ENCODE peak calls at places on chromosome 18, in seven cellular contexts. One of them, this sample, is unnamed.

GRCh38 chr18:13453714-13454113 is 235.2 kb downstream of the LDLRAD4 start:
- DNase-seq in K562: no peak
- DNase-seq in SK-N-SH: no peak
- DNase-seq in GM12878: no peak
- DNase-seq in A549: no peak
- DNase-seq in WTC11: no peak
- DNase-seq in IMR-90: no peak
- DNase-seq in this sample: no peak

GRCh38 chr18:3095921-3096320 is 83.0 kb upstream of the LPIN2 start:
- DNase-seq in K562: no peak
- DNase-seq in SK-N-SH: no peak
- DNase-seq in GM12878: no peak
- DNase-seq in A549: no peak
- DNase-seq in WTC11: no peak
- DNase-seq in IMR-90: no peak
- DNase-seq in this sample: no peak

GRCh38 chr18:52554180-52554579 is 214.2 kb downstream of the DCC start:
- DNase-seq in K562: no peak
- DNase-seq in SK-N-SH: no peak
- DNase-seq in GM12878: no peak
- DNase-seq in A549: no peak
- DNase-seq in WTC11: no peak
- DNase-seq in IMR-90: no peak
- DNase-seq in this sample: no peak

GRCh38 chr18:55300469-55301195 is 287.4 kb downstream of the TCF4 start:
- DNase-seq in K562: peak; percentile 20
- DNase-seq in SK-N-SH: peak; percentile 65
- DNase-seq in GM12878: no peak
- DNase-seq in A549: no peak
- DNase-seq in WTC11: peak; percentile 13
- DNase-seq in IMR-90: peak; percentile 37
- DNase-seq in this sample: no peak

GRCh38 chr18:78580835-78581339 is 398.7 kb upstream of the SALL3 start:
- DNase-seq in K562: no peak
- DNase-seq in SK-N-SH: no peak
- DNase-seq in GM12878: no peak
- DNase-seq in A549: no peak
- DNase-seq in WTC11: no peak
- DNase-seq in IMR-90: no peak
- DNase-seq in this sample: no peak

GRCh38 chr18:53629356-53629755 is 595.1 kb downstream of the MBD2 start:
- DNase-seq in K562: no peak
- DNase-seq in SK-N-SH: no peak
- DNase-seq in GM12878: no peak
- DNase-seq in A549: no peak
- DNase-seq in WTC11: no peak
- DNase-seq in IMR-90: no peak
- DNase-seq in this sample: no peak

GRCh38 chr18:76621184-76621583 is 126.1 kb upstream of the ZNF516 start:
- DNase-seq in K562: no peak
- DNase-seq in SK-N-SH: no peak
- DNase-seq in GM12878: no peak
- DNase-seq in A549: no peak
- DNase-seq in WTC11: no peak
- DNase-seq in IMR-90: peak; percentile 38
- DNase-seq in this sample: no peak

GRCh38 chr18:36675076-36675475 is 153.7 kb downstream of the TPGS2 start:
- DNase-seq in K562: no peak
- DNase-seq in SK-N-SH: no peak
- DNase-seq in GM12878: no peak
- DNase-seq in A549: no peak
- DNase-seq in WTC11: no peak
- DNase-seq in IMR-90: no peak
- DNase-seq in this sample: no peak

DNA sequence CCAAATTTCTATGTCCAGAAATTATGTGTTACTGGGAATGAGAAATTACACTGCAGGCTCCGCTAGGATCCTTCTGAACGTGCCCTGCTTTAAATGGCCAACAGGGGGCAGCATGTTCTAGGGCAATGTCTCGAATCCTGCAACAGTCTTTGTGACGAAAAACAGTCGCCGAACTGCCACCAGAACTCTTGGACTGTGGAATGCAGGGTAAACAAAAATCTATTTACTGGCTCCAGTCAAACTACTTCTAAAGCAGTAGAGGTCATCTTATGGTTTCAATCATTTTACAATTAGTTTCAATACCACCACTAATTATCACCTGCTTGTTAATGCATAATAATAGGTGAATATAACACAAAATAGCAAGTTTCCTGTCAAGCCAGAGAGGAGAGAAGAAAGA is 9.8 kb upstream of the ZNF397 start:
- DNase-seq in K562: peak; percentile 78
- DNase-seq in SK-N-SH: peak; percentile 71
- DNase-seq in GM12878: peak; percentile 33
- DNase-seq in A549: peak; percentile 25
- DNase-seq in WTC11: peak; percentile 82
- DNase-seq in IMR-90: peak; percentile 63
- DNase-seq in this sample: peak; percentile 87
- TF ChIP-seq USF2 in K562: no peak
- TF ChIP-seq USF2 in SK-N-SH: no peak
- TF ChIP-seq USF2 in GM12878: no peak
- TF ChIP-seq USF2 in A549: no peak
- TF ChIP-seq USF2 in WTC11: no peak
- TF ChIP-seq USF2 in IMR-90: no peak
- TF ChIP-seq USF2 in this sample: no peak

GRCh38 chr18:72541871-72542690 is 2.1 kb downstream of the CBLN2 start:
- DNase-seq in K562: no peak
- DNase-seq in SK-N-SH: peak; percentile 79
- DNase-seq in GM12878: no peak
- DNase-seq in A549: no peak
- DNase-seq in WTC11: peak; percentile 60
- DNase-seq in IMR-90: no peak
- DNase-seq in this sample: no peak
- TF ChIP-seq USF2 in K562: no peak
- TF ChIP-seq USF2 in SK-N-SH: no peak
- TF ChIP-seq USF2 in GM12878: no peak
- TF ChIP-seq USF2 in A549: no peak
- TF ChIP-seq USF2 in WTC11: no peak
- TF ChIP-seq USF2 in IMR-90: no peak
- TF ChIP-seq USF2 in this sample: no peak

GRCh38 chr18:80172056-80172455 is 63.0 kb downstream of the ADNP2 start:
- DNase-seq in K562: no peak
- DNase-seq in SK-N-SH: no peak
- DNase-seq in GM12878: no peak
- DNase-seq in A549: no peak
- DNase-seq in WTC11: no peak
- DNase-seq in IMR-90: no peak
- DNase-seq in this sample: no peak
- TF ChIP-seq USF2 in K562: no peak
- TF ChIP-seq USF2 in SK-N-SH: no peak
- TF ChIP-seq USF2 in GM12878: no peak
- TF ChIP-seq USF2 in A549: no peak
- TF ChIP-seq USF2 in WTC11: no peak
- TF ChIP-seq USF2 in IMR-90: no peak
- TF ChIP-seq USF2 in this sample: no peak

GRCh38 chr18:69754108-69754507 is 193.6 kb downstream of the CD226 start:
- DNase-seq in K562: no peak
- DNase-seq in SK-N-SH: no peak
- DNase-seq in GM12878: no peak
- DNase-seq in A549: no peak
- DNase-seq in WTC11: no peak
- DNase-seq in IMR-90: no peak
- DNase-seq in this sample: no peak
- TF ChIP-seq USF2 in K562: no peak
- TF ChIP-seq USF2 in SK-N-SH: no peak
- TF ChIP-seq USF2 in GM12878: no peak
- TF ChIP-seq USF2 in A549: no peak
- TF ChIP-seq USF2 in WTC11: no peak
- TF ChIP-seq USF2 in IMR-90: no peak
- TF ChIP-seq USF2 in this sample: no peak

GRCh38 chr18:7830468-7830867 is 263.4 kb downstream of the PTPRM start:
- DNase-seq in K562: no peak
- DNase-seq in SK-N-SH: peak; percentile 21
- DNase-seq in GM12878: peak; percentile 32
- DNase-seq in A549: no peak
- DNase-seq in WTC11: no peak
- DNase-seq in IMR-90: no peak
- DNase-seq in this sample: no peak
- TF ChIP-seq USF2 in K562: no peak
- TF ChIP-seq USF2 in SK-N-SH: no peak
- TF ChIP-seq USF2 in GM12878: no peak
- TF ChIP-seq USF2 in A549: no peak
- TF ChIP-seq USF2 in WTC11: no peak
- TF ChIP-seq USF2 in IMR-90: no peak
- TF ChIP-seq USF2 in this sample: no peak

DNA sequence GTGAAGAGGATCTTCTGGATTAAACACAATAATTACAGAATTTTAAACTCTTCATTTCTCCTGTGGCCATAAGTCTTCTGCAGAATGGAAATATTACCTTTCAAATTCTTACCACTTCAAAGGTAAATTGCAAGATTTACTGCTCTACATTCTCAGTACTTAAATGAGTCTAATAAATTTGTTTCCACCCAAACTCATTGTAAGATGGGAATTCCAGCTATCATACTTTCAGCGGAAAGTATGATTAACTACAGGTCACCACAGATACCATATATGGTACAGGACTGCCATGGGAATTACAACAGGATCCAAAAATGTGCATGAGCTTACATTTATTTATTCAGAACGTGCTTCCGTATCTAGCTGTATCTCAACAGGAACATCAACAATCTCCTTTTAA is 3.1 kb downstream of the DSC3 start:
- DNase-seq in K562: no peak
- DNase-seq in SK-N-SH: no peak
- DNase-seq in GM12878: no peak
- DNase-seq in A549: no peak
- DNase-seq in WTC11: no peak
- DNase-seq in IMR-90: no peak
- DNase-seq in this sample: no peak
- TF ChIP-seq USF2 in K562: no peak
- TF ChIP-seq USF2 in SK-N-SH: no peak
- TF ChIP-seq USF2 in GM12878: no peak
- TF ChIP-seq USF2 in A549: no peak
- TF ChIP-seq USF2 in WTC11: no peak
- TF ChIP-seq USF2 in IMR-90: no peak
- TF ChIP-seq USF2 in this sample: no peak

GRCh38 chr18:33781429-33781828 is 203.4 kb downstream of the ASXL3 start:
- DNase-seq in K562: no peak
- DNase-seq in SK-N-SH: no peak
- DNase-seq in GM12878: no peak
- DNase-seq in A549: no peak
- DNase-seq in WTC11: no peak
- DNase-seq in IMR-90: no peak
- DNase-seq in this sample: no peak
- TF ChIP-seq USF2 in K562: no peak
- TF ChIP-seq USF2 in SK-N-SH: no peak
- TF ChIP-seq USF2 in GM12878: no peak
- TF ChIP-seq USF2 in A549: no peak
- TF ChIP-seq USF2 in WTC11: no peak
- TF ChIP-seq USF2 in IMR-90: no peak
- TF ChIP-seq USF2 in this sample: no peak

GRCh38 chr18:74268175-74268574 is 23.6 kb downstream of the CYB5A start:
- DNase-seq in K562: no peak
- DNase-seq in SK-N-SH: no peak
- DNase-seq in GM12878: no peak
- DNase-seq in A549: no peak
- DNase-seq in WTC11: no peak
- DNase-seq in IMR-90: no peak
- DNase-seq in this sample: no peak
- TF ChIP-seq USF2 in K562: no peak
- TF ChIP-seq USF2 in SK-N-SH: no peak
- TF ChIP-seq USF2 in GM12878: no peak
- TF ChIP-seq USF2 in A549: no peak
- TF ChIP-seq USF2 in WTC11: no peak
- TF ChIP-seq USF2 in IMR-90: no peak
- TF ChIP-seq USF2 in this sample: no peak